ENCODE peak calls at places on chromosome 3, in seven cellular contexts. J, Z, Q, B, N, S and H are unnamed samples.

GRCh38 chr3:115800489-115801080 is 177.3 kb downstream of the GAP43 start:
- DNase-seq in J (peak), Z (no peak), Q (no peak), B (no peak), N (no peak), S (peak), H (no peak)

GRCh38 chr3:42547401-42547945 is 34.3 kb downstream of the SEC22C start:
- DNase-seq in J (peak), Z (peak), Q (peak), B (peak), N (peak), S (peak), H (peak)

GRCh38 chr3:50926868-50927267 is 252.1 kb downstream of the DOCK3 start:
- DNase-seq in J (no peak), Z (no peak), Q (no peak), B (no peak), N (no peak), S (no peak), H (no peak)

GRCh38 chr3:58672451-58672850 is 5.9 kb upstream of the FAM3D start:
- DNase-seq in J (no peak), Z (no peak), Q (no peak), B (no peak), N (no peak), S (no peak), H (no peak)

GRCh38 chr3:83076041-83076440 is 1314.6 kb upstream of the GBE1 start:
- DNase-seq in J (no peak), Z (no peak), Q (no peak), B (no peak), N (no peak), S (no peak), H (no peak)

GRCh38 chr3:154122912-154123559 is 1.8 kb downstream of the ARHGEF26 start:
- DNase-seq in J (no peak), Z (no peak), Q (no peak), B (no peak), N (no peak), S (peak), H (no peak)

GRCh38 chr3:196141866-196142673 is 60.2 kb upstream of the TFRC start:
- DNase-seq in J (no peak), Z (no peak), Q (no peak), B (no peak), N (no peak), S (no peak), H (peak)

GRCh38 chr3:129022114-129022994 is 21.2 kb downstream of the EFCC1 start:
- DNase-seq in J (no peak), Z (no peak), Q (no peak), B (no peak), N (no peak), S (peak), H (no peak)

GRCh38 chr3:136734382-136735070 is 17.7 kb downstream of the STAG1 start:
- DNase-seq in J (no peak), Z (no peak), Q (no peak), B (no peak), N (peak), S (no peak), H (no peak)

GRCh38 chr3:42176635-42177034 is 85.5 kb downstream of the TRAK1 start:
- DNase-seq in J (no peak), Z (no peak), Q (no peak), B (no peak), N (no peak), S (no peak), H (no peak)

GRCh38 chr3:128804017-128804816 is 75.2 kb upstream of the ACAD9 start:
- DNase-seq in J (no peak), Z (peak), Q (no peak), B (peak), N (peak), S (peak), H (peak)

GRCh38 chr3:182722938-182723337 is 70.4 kb upstream of the ATP11B start:
- DNase-seq in J (no peak), Z (no peak), Q (no peak), B (no peak), N (no peak), S (no peak), H (no peak)

GRCh38 chr3:171398343-171398742 is 61.9 kb downstream of the TNIK start:
- DNase-seq in J (no peak), Z (no peak), Q (no peak), B (no peak), N (no peak), S (no peak), H (no peak)

GRCh38 chr3:71005797-71006321 is 577.7 kb downstream of the FOXP1 start:
- DNase-seq in J (no peak), Z (no peak), Q (no peak), B (no peak), N (no peak), S (no peak), H (no peak)

GRCh38 chr3:181727122-181728036 is 15.7 kb downstream of the SOX2 start:
- DNase-seq in J (no peak), Z (no peak), Q (no peak), B (no peak), N (no peak), S (no peak), H (peak)